ENCODE peak calls at places on chromosome 18, in seven cellular contexts. I, A, U, D, E, N and H are unnamed samples.

GRCh38 chr18:48983793-48984437 is 33.1 kb upstream of the SMAD7 start:
- DNase-seq in I (peak; percentile 46), A (peak; percentile 73), U (no peak), D (no peak), E (peak; percentile 87), N (no peak), H (no peak)

GRCh38 chr18:79515331-79515730 is 119.6 kb downstream of the NFATC1 start:
- DNase-seq in I (no peak), A (no peak), U (no peak), D (no peak), E (peak; percentile 47), N (no peak), H (no peak)

GRCh38 chr18:75477913-75478312 is 50.4 kb upstream of the SMIM21 start:
- DNase-seq in I (peak; percentile 35), A (no peak), U (no peak), D (no peak), E (no peak), N (no peak), H (no peak)

GRCh38 chr18:66129248-66129647 is 378.4 kb downstream of the CDH7 start:
- DNase-seq in I (no peak), A (no peak), U (no peak), D (no peak), E (no peak), N (no peak), H (no peak)

GRCh38 chr18:50507120-50507590 is 52.7 kb upstream of the MAPK4 start:
- DNase-seq in I (peak; percentile 46), A (peak; percentile 82), U (no peak), D (peak; percentile 4), E (peak; percentile 75), N (no peak), H (no peak)

GRCh38 chr18:74066018-74066417 is 81.6 kb downstream of the FBXO15 start:
- DNase-seq in I (no peak), A (no peak), U (no peak), D (no peak), E (no peak), N (no peak), H (no peak)

GRCh38 chr18:9876867-9877654 is 8.7 kb upstream of the TXNDC2 start:
- DNase-seq in I (peak; percentile 82), A (no peak), U (peak; percentile 77), D (peak; percentile 29), E (no peak), N (no peak), H (peak; percentile 28)

GRCh38 chr18:9417081-9417841 is 58.1 kb upstream of the RALBP1 start:
- DNase-seq in I (peak; percentile 49), A (peak; percentile 65), U (no peak), D (no peak), E (no peak), N (no peak), H (peak; percentile 32)

GRCh38 chr18:46893360-46893759 is 23.9 kb downstream of the PIAS2 start:
- DNase-seq in I (no peak), A (no peak), U (no peak), D (no peak), E (no peak), N (no peak), H (no peak)

GRCh38 chr18:38706373-38706772 is 1140.8 kb upstream of the CELF4 start:
- DNase-seq in I (no peak), A (no peak), U (no peak), D (no peak), E (no peak), N (no peak), H (no peak)

GRCh38 chr18:47883771-47884413 is 46.6 kb downstream of the SMAD2 start:
- DNase-seq in I (peak; percentile 78), A (peak; percentile 12), U (peak; percentile 9), D (no peak), E (no peak), N (no peak), H (no peak)

GRCh38 chr18:23377669-23378469 is 75.2 kb upstream of the RIOK3 start:
- DNase-seq in I (peak; percentile 70), A (no peak), U (peak; percentile 80), D (peak; percentile 29), E (no peak), N (no peak), H (peak; percentile 41)

GRCh38 chr18:62566199-62566598 is 43.4 kb downstream of the ZCCHC2 start:
- DNase-seq in I (no peak), A (peak; percentile 47), U (no peak), D (no peak), E (no peak), N (no peak), H (no peak)

GRCh38 chr18:11997466-11997865 is 16.2 kb downstream of the IMPA2 start:
- DNase-seq in I (no peak), A (no peak), U (no peak), D (no peak), E (peak; percentile 51), N (no peak), H (no peak)

GRCh38 chr18:36744261-36744876 is 84.4 kb downstream of the TPGS2 start:
- DNase-seq in I (no peak), A (no peak), U (no peak), D (no peak), E (no peak), N (no peak), H (no peak)

GRCh38 chr18:36828157-36828629 is 609 bp downstream of the TPGS2 start:
- DNase-seq in I (peak; percentile 59), A (peak; percentile 70), U (no peak), D (no peak), E (no peak), N (peak; percentile 4), H (peak; percentile 33)

GRCh38 chr18:75757951-75758350 is 330.4 kb upstream of the SMIM21 start:
- DNase-seq in I (peak; percentile 22), A (no peak), U (no peak), D (no peak), E (no peak), N (no peak), H (no peak)

GRCh38 chr18:25279961-25280360 is 72.0 kb downstream of the ZNF521 start:
- DNase-seq in I (no peak), A (no peak), U (no peak), D (no peak), E (no peak), N (no peak), H (no peak)